ENCODE peak calls at places on chromosomes 4 and X, in six cellular contexts. L is heart left ventricle, I is A549, Q is thyroid gland, B is K562, Y is IMR-90. V is an unnamed sample.

GRCh38 chr4:151524610-151525009 is 115.6 kb downstream of the FHIP1A start:
- DNase-seq in Q (no peak), Y (no peak), B (no peak), I (no peak), L (no peak), V (no peak)

GRCh38 chrX:97405031-97405685 is 521.5 kb downstream of the RPA4 start:
- DNase-seq in Q (no peak), L (no peak), Y (peak), B (no peak), I (no peak), V (no peak)

GRCh38 chr4:85937507-85937906 is 422.3 kb downstream of the MAPK10 start:
- DNase-seq in Y (no peak), I (no peak), B (no peak), L (no peak), Q (no peak), V (no peak)

GRCh38 chr4:7144374-7145290 is 47.7 kb upstream of the SORCS2 start:
- DNase-seq in I (no peak), B (no peak), L (no peak), Q (no peak), Y (peak), V (no peak)

GRCh38 chr4:173159791-173160190 is 8.8 kb upstream of the GALNT7 start:
- DNase-seq in L (no peak), Y (peak), Q (no peak), I (no peak), B (no peak), V (no peak)

GRCh38 chrX:67893931-67894330 is 350.1 kb downstream of the AR start:
- DNase-seq in B (no peak), Y (peak), I (peak), L (no peak), Q (no peak), V (no peak)

GRCh38 chr4:184514121-184514988 is 40.0 kb upstream of the IRF2 start:
- DNase-seq in B (peak), L (peak), Q (peak), I (peak), Y (peak), V (peak)

GRCh38 chr4:4387531-4388311 is 819 bp downstream of the NSG1 start:
- DNase-seq in Y (no peak), B (no peak), L (no peak), I (no peak), Q (no peak), V (no peak)

GRCh38 chr4:142598132-142598531 is 248.0 kb downstream of the INPP4B start:
- DNase-seq in I (no peak), Q (no peak), Y (peak), L (no peak), B (no peak), V (no peak)

GRCh38 chr4:81590596-81590995 is 118.9 kb upstream of the RASGEF1B start:
- DNase-seq in I (no peak), L (no peak), Q (no peak), Y (no peak), B (no peak), V (no peak)

GRCh38 chrX:4825550-4825949 is 1112.1 kb upstream of the PRKX start:
- DNase-seq in Y (no peak), I (no peak), L (no peak), B (no peak), Q (no peak), V (no peak)

GRCh38 chr4:75248770-75249467 is 265.3 kb downstream of the RCHY1 start:
- DNase-seq in Y (no peak), Q (no peak), I (no peak), L (no peak), B (no peak), V (no peak)

GRCh38 chr4:101953949-101954348 is 163.4 kb downstream of the BANK1 start:
- DNase-seq in Q (peak), Y (peak), B (no peak), L (no peak), I (peak), V (no peak)

GRCh38 chr4:146522862-146523205 is 1.1 kb upstream of the SLC10A7 start:
- DNase-seq in B (no peak), I (peak), Y (peak), Q (no peak), L (no peak), V (no peak)

GRCh38 chr4:19945979-19946380 is 305.7 kb upstream of the SLIT2 start:
- DNase-seq in Q (no peak), I (no peak), B (no peak), Y (peak), L (no peak), V (no peak)

GRCh38 chr4:168874083-168874482 is 136.0 kb downstream of the CBR4 start:
- DNase-seq in Q (no peak), Y (no peak), L (no peak), B (no peak), I (no peak), V (no peak)

GRCh38 chrX:29468911-29469494 is 746.4 kb upstream of the MAGEB2 start:
- DNase-seq in B (no peak), I (no peak), L (no peak), Q (no peak), Y (no peak), V (no peak)

GRCh38 chrX:113260474-113260873 is 419.8 kb upstream of the AMOT start:
- DNase-seq in L (no peak), B (no peak), I (no peak), Q (no peak), Y (no peak), V (no peak)

GRCh38 chr4:82797591-82798081 is 960 bp downstream of the SCD5 start:
- DNase-seq in Y (peak), L (no peak), B (no peak), I (peak), Q (peak), V (peak)

GRCh38 chr4:136002316-136002715 is 1530.0 kb downstream of the PCDH18 start:
- DNase-seq in B (no peak), L (no peak), I (peak), Q (no peak), Y (no peak), V (no peak)

GRCh38 chr4:1080961-1081688 is 32.2 kb downstream of the RNF212 start:
- DNase-seq in L (no peak), I (no peak), Y (peak), Q (no peak), B (no peak), V (no peak)

GRCh38 chr4:44186096-44186849 is 262.3 kb downstream of the KCTD8 start:
- DNase-seq in Q (no peak), Y (no peak), I (no peak), B (no peak), L (no peak), V (no peak)

GRCh38 chr4:108693211-108693610 is 42.8 kb downstream of the OSTC start:
- DNase-seq in I (no peak), Q (no peak), B (no peak), Y (no peak), L (no peak), V (no peak)

GRCh38 chrX:150536455-150537116 is 31.8 kb upstream of the MTM1 start:
- DNase-seq in Y (no peak), I (peak), B (peak), Q (no peak), L (no peak), V (no peak)

GRCh38 chr4:30882995-30883675 is 163.0 kb downstream of the PCDH7 start:
- DNase-seq in Y (peak), L (no peak), I (no peak), Q (no peak), B (no peak), V (no peak)

GRCh38 chrX:40757058-40757457 is 21.7 kb upstream of the MED14 start:
- DNase-seq in L (no peak), I (no peak), Q (no peak), B (no peak), Y (no peak), V (no peak)

GRCh38 chr4:10171055-10171454 is 54.5 kb upstream of the WDR1 start:
- DNase-seq in B (no peak), Y (no peak), Q (no peak), I (no peak), L (no peak), V (no peak)

GRCh38 chr4:102503831-102504786 is 3.0 kb downstream of the NFKB1 start:
- DNase-seq in I (no peak), L (no peak), B (no peak), Q (no peak), Y (no peak), V (no peak)

GRCh38 chr4:109989618-109990017 is 76.9 kb downstream of the EGF start:
- DNase-seq in L (no peak), Y (no peak), B (no peak), I (no peak), Q (no peak), V (no peak)

GRCh38 chr4:37389369-37389765 is 144.8 kb downstream of the NWD2 start:
- DNase-seq in I (no peak), Q (no peak), B (no peak), Y (no peak), L (no peak), V (no peak)

GRCh38 chr4:88792268-88792781 is 94.7 kb upstream of the NAP1L5 start:
- DNase-seq in Y (peak), I (peak), B (no peak), L (no peak), Q (no peak), V (no peak)

GRCh38 chr4:39514888-39515401 is 12.3 kb downstream of the UGDH start:
- DNase-seq in Q (peak), I (peak), L (no peak), B (no peak), Y (peak), V (peak)

GRCh38 chrX:134075894-134076718 is 90.7 kb upstream of the GPC3 start:
- DNase-seq in Q (no peak), B (no peak), I (peak), Y (no peak), L (no peak), V (no peak)

GRCh38 chr4:47860305-47860704 is 22.4 kb upstream of the CORIN start:
- DNase-seq in B (no peak), L (no peak), Y (no peak), Q (no peak), I (no peak), V (no peak)

GRCh38 chr4:1414831-1415680 is 8.8 kb upstream of the NKX1-1 start:
- DNase-seq in Q (no peak), I (no peak), L (no peak), B (peak), Y (no peak), V (peak)

GRCh38 chr4:31187979-31188378 is 467.8 kb downstream of the PCDH7 start:
- DNase-seq in I (no peak), B (no peak), Y (no peak), L (no peak), Q (no peak), V (no peak)

GRCh38 chr4:26257850-26258249 is 63.0 kb upstream of the RBPJ start:
- DNase-seq in B (no peak), I (no peak), Q (no peak), Y (no peak), L (no peak), V (no peak)

GRCh38 chr4:26248647-26249046 is 72.2 kb upstream of the RBPJ start:
- DNase-seq in Y (peak), Q (no peak), B (no peak), I (no peak), L (peak), V (peak)

GRCh38 chr4:26256016-26256415 is 64.8 kb upstream of the RBPJ start:
- DNase-seq in Y (peak), B (no peak), I (no peak), Q (no peak), L (no peak), V (no peak)

DNA sequence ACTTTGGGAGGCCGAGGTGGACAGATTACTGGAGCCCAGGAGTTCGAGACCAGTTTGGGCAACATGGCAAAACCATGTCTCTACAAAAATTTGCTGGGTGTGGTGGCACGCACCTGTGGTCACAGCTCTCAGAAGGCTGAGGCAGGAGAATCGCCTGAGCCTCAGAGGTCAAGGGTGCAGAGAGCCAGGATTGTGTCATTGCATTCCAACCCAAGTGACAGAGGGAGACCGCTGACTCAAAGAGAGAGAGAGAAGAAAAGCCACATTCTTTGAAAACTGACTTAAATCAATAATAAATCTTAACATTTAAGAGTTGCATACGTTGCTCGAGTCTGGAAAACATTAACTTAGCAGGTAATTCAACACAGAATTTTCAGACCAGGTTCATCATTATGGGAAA is 68.5 kb upstream of the RBPJ start:
- DNase-seq in L (no peak), I (no peak), Q (no peak), B (no peak), Y (no peak), V (no peak)
- H3K27ac ChIP-seq in L (no peak), I (no peak), Q (no peak), B (no peak), Y (no peak), V (no peak)

DNA sequence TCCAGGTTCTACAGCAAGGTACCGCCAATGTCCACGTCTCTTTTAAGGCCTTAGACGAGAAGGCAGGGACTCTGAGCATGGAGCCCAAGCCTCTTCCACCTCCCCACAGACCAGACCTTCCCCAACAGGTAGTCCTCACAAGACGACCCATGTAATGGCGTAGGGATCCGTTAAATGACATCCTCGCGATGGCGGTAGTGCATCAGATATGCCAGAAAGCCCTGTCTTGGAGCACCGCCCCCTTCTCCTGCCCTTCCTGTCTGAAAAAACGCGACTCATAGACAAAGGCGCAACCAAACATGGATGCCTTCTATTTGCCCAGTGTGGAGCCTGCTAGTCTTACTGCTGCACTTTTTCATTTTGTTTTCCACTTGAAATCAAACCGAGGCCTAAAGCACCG is 185.4 kb downstream of the OR13H1 start:
- DNase-seq in Q (no peak), Y (peak), B (no peak), I (peak), L (no peak), V (peak)
- H3K4me3 ChIP-seq in Q (no peak), Y (peak), B (no peak), I (no peak), L (no peak), V (peak)

GRCh38 chrX:64205735-64206491 is 405 bp upstream of the AMER1 start:
- DNase-seq in I (peak), Q (peak), B (peak), L (peak), Y (peak), V (peak)
- TF ChIP-seq POLR2A in I (peak), Q (no peak), B (peak), L (peak), Y (peak), V (no peak)

DNA sequence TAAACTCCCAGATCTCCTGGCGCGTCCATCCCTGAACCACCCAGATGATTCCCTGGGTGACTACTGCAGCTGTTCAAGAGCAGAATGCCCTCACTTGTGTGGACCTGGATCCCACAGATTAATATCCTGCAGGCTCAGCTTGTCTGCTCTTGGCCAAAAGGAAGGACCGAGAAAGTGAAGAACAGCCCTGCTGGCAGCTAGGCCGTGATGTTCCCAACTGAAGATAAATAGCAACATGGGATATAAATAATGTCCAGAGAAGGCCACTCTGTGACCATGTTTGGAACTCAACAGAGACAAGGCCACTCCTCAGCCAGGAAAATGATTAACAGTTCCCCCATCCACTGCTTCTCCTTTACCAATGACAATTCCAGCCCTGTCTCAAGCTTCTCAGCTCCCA is 21.5 kb downstream of the SUPT20HL2 start:
- DNase-seq in L (no peak), Y (no peak), B (no peak), I (no peak), Q (no peak), V (peak)
- H3K27ac ChIP-seq in L (no peak), Y (no peak), B (no peak), I (no peak), Q (no peak), V (peak)

DNA sequence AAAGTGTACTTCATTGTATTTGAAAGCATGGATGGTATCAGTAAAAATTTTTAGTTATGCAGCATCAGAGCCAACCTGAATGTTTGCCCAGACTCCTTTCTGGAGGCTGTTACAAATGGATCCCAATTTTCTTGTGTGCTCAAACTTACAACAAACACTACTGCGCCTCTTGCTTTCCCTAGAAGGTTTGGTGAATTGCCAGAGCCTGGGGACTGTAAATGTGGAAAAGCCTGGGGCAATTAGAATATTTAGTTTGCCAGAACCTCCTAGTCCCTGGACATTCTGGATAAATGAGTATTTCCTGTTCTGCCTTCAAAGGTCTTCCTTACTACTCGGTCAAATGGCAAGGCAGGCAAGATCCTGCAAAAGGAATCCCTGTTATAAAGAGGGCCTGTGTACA is 4.8 kb downstream of the CAPN6 start:
- DNase-seq in Q (no peak), Y (no peak), L (no peak), B (no peak), I (no peak), V (no peak)
- H3K4me3 ChIP-seq in Q (no peak), Y (no peak), L (no peak), B (no peak), I (no peak), V (no peak)

DNA sequence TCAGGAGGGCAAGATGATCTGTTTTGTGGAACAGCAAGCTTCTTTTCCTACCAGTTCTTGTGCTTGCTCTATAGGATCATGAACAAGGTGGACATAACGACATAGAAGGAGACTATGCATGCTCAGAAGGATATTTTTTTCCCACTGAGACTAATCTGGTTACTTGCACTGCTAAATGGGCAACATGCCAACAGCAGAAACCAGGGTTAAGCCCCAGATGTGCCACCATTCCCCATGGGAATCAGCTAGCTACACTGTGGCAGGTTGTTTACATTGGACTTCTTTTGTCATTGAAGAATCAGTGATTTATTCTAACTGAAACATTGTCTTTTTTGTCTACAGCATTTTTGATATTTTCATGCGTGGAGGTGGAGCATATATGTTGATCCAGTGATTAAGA is 165.6 kb downstream of the C4orf33 start:
- DNase-seq in L (no peak), B (no peak), I (no peak), Y (no peak), Q (no peak), V (no peak)
- TF ChIP-seq POLR2A in L (no peak), B (no peak), I (no peak), Y (no peak), Q (no peak), V (no peak)

DNA sequence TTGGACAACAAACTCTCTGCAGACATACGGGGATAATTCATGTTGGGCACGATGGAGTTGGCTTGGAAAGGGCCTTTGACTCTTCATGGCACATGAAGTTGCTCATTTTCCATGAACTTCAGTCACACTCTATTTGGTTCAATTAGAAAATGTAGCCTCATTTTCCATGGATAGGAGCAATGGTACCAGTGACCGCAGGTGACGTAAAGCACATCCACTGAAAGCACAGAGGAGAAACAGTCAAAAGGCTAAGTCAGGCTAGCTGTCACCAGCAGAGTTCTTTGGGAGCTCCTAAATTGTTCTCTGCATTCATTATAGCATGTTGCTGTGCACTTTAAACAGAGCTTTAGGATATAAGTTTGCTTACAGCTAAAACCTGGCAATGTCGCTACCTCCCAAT is 39.9 kb upstream of the MAP3K15 start:
- DNase-seq in B (no peak), Q (no peak), I (no peak), L (no peak), Y (no peak), V (no peak)
- H3K27ac ChIP-seq in B (no peak), Q (no peak), I (no peak), L (no peak), Y (no peak), V (no peak)

DNA sequence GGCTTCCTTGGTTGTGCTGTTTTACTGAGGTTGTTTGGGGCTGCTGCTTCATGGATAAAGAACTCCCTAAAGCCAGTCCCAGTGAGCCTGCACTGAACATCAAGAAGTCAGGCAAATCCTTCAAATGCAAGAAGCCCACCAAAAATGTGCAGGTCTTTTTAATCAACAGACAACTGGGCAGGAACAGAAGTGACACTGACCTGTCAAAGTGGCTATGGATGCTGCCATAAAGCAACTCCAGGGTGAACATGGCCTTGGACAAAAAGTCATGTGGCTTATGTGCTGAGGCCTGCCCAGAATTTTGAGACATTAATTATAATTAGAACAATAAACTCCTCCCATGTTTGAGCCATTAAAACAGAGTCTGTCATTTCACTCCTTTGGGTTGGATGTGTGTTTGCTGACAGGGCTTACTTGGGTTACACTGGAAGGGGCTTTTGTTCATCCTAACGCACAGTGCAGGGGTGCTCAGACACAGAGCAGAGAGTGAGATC is at the start of gene ETDC:
- DNase-seq in Q (no peak), I (no peak), B (no peak), L (no peak), Y (no peak), V (no peak)
- H3K4me3 ChIP-seq in Q (no peak), I (no peak), B (no peak), L (no peak), Y (no peak), V (no peak)

V was measured in testis.